ENCODE peak calls at places on chromosome 11, in ten cellular contexts. P is HEK293T; M is activated CD4-positive, alpha-beta T cell treated with anti-CD3 and anti-CD28 coated beads for 48 hours; J is DMS153; Z is memory B cell; T is CD8-positive, alpha-beta memory T cell; H is HTR-8/SVneo; V is ACHN; C is EL; E is COR-L47. U is an unnamed sample.

GRCh38 chr11:46898396-46899095 is 19.8 kb downstream of the LRP4 start:
- DNase-seq in V (no peak), P (no peak), T (no peak), M (no peak), H (no peak), E (no peak), J (peak; percentile 20), C (no peak), Z (no peak), U (no peak)

GRCh38 chr11:70587095-70587389 is 188.7 kb downstream of the CTTN start:
- DNase-seq in M (no peak), J (no peak), V (no peak), Z (no peak), T (no peak), C (no peak), H (no peak), P (no peak), E (no peak), U (no peak)

GRCh38 chr11:106668147-106668546 is 350.1 kb downstream of the GUCY1A2 start:
- DNase-seq in H (no peak), P (no peak), C (peak; percentile 55), E (no peak), J (no peak), Z (no peak), V (no peak), M (no peak), T (no peak), U (no peak)

GRCh38 chr11:56887940-56888339 is 100.8 kb upstream of the OR5AK2 start:
- DNase-seq in T (no peak), Z (no peak), H (no peak), J (no peak), V (no peak), M (no peak), C (no peak), E (no peak), P (no peak), U (no peak)

GRCh38 chr11:42145311-42145710 is 685.9 kb upstream of the LRRC4C start:
- DNase-seq in H (no peak), Z (no peak), J (no peak), T (no peak), E (no peak), V (no peak), P (no peak), C (no peak), M (no peak), U (no peak)

GRCh38 chr11:33631749-33632091 is 68.9 kb downstream of the C11orf91 start:
- DNase-seq in C (no peak), H (no peak), J (no peak), E (no peak), M (no peak), Z (no peak), V (no peak), P (no peak), T (no peak), U (no peak)

GRCh38 chr11:19953909-19954308 is 206.4 kb downstream of the DBX1 start:
- DNase-seq in T (no peak), H (peak; percentile 62), P (peak; percentile 51), C (peak; percentile 79), V (peak; percentile 79), Z (no peak), M (no peak), J (peak; percentile 74), E (peak; percentile 21), U (peak; percentile 42)

GRCh38 chr11:7540830-7541555 is 27.2 kb downstream of the PPFIBP2 start:
- DNase-seq in E (no peak), M (no peak), J (peak; percentile 19), T (no peak), H (no peak), Z (no peak), P (no peak), C (peak; percentile 43), V (no peak), U (no peak)

GRCh38 chr11:20397281-20397680 is 9.8 kb downstream of the PRMT3 start:
- DNase-seq in T (no peak), V (peak; percentile 64), M (no peak), C (peak; percentile 45), E (peak; percentile 63), P (peak; percentile 35), J (peak; percentile 69), Z (no peak), H (peak; percentile 23), U (peak; percentile 67)

GRCh38 chr11:67639438-67639859 is at the start of gene TBX10:
- DNase-seq in J (no peak), Z (no peak), V (no peak), C (no peak), P (no peak), H (no peak), M (no peak), T (no peak), E (no peak), U (no peak)

GRCh38 chr11:128397362-128397761 is 190.0 kb downstream of the ETS1 start:
- DNase-seq in J (no peak), E (no peak), H (no peak), T (no peak), Z (no peak), P (no peak), V (no peak), M (no peak), C (no peak), U (no peak)

GRCh38 chr11:113176561-113176960 is 137.8 kb upstream of the TTC12 start:
- DNase-seq in M (no peak), Z (no peak), V (no peak), C (peak; percentile 39), J (no peak), P (no peak), E (no peak), T (no peak), H (no peak), U (no peak)

GRCh38 chr11:134171951-134172350 is 51.8 kb downstream of the NCAPD3 start:
- DNase-seq in Z (no peak), V (no peak), T (no peak), M (no peak), H (no peak), C (no peak), J (no peak), E (no peak), P (no peak), U (no peak)